ENCODE peak calls at places on chromosome 9, in five cellular contexts. Y is fibroblast of pulmonary artery, I is esophagus squamous epithelium, T is BJ, Q is foreskin fibroblast. P is an unnamed sample.

GRCh38 chr9:89008346-89009048 is 17.2 kb downstream of the S1PR3 start:
- DNase-seq in Y (no peak), I (no peak), T (no peak), Q (no peak), P (no peak)

GRCh38 chr9:86507119-86507731 is 153.0 kb upstream of the TUT7 start:
- DNase-seq in Y (no peak), I (no peak), T (no peak), Q (no peak), P (no peak)

GRCh38 chr9:77449177-77450092 is 198.7 kb downstream of the GNA14 start:
- DNase-seq in Y (peak), I (no peak), T (no peak), Q (no peak), P (peak)

GRCh38 chr9:1606253-1606652 is 408.9 kb upstream of the SMARCA2 start:
- DNase-seq in Y (no peak), I (no peak), T (no peak), Q (no peak), P (no peak)

GRCh38 chr9:133441571-133441970 is 18.2 kb upstream of the CACFD1 start:
- DNase-seq in Y (no peak), I (no peak), T (no peak), Q (no peak), P (no peak)

GRCh38 chr9:127520941-127521918 is 69.9 kb downstream of the LRSAM1 start:
- DNase-seq in Y (peak), I (no peak), T (no peak), Q (peak), P (peak)

GRCh38 chr9:36187414-36187813 is 3.3 kb upstream of the CLTA start:
- DNase-seq in Y (peak), I (no peak), T (no peak), Q (peak), P (peak)

GRCh38 chr9:122051401-122052346 is 41.4 kb downstream of the TTLL11 start:
- DNase-seq in Y (no peak), I (no peak), T (no peak), Q (peak), P (peak)

GRCh38 chr9:134830126-134830525 is 50.5 kb upstream of the FCN2 start:
- DNase-seq in Y (no peak), I (no peak), T (no peak), Q (no peak), P (no peak)

GRCh38 chr9:4604678-4605095 is 57.4 kb upstream of the PLPP6 start:
- DNase-seq in Y (peak), I (no peak), T (peak), Q (peak), P (peak)

GRCh38 chr9:3664044-3664443 is 138.2 kb upstream of the RFX3 start:
- DNase-seq in Y (peak), I (no peak), T (no peak), Q (no peak), P (no peak)

GRCh38 chr9:112188884-112189283 is 13.8 kb upstream of the SUSD1 start:
- DNase-seq in Y (no peak), I (no peak), T (no peak), Q (no peak), P (no peak)

GRCh38 chr9:88775037-88775471 is 216.2 kb upstream of the S1PR3 start:
- DNase-seq in Y (peak), I (no peak), T (peak), Q (peak), P (peak)

GRCh38 chr9:4890242-4890641 is 94.8 kb upstream of the JAK2 start:
- DNase-seq in Y (no peak), I (no peak), T (no peak), Q (no peak), P (no peak)

GRCh38 chr9:123364241-123364824 is 8.3 kb downstream of the CRB2 start:
- DNase-seq in Y (peak), I (no peak), T (no peak), Q (no peak), P (no peak)

GRCh38 chr9:95341262-95342011 is 23.9 kb upstream of the FANCC start:
- DNase-seq in Y (peak), I (no peak), T (no peak), Q (peak), P (peak)

GRCh38 chr9:132243156-132244074 is 81.6 kb downstream of the NTNG2 start:
- DNase-seq in Y (no peak), I (no peak), T (no peak), Q (no peak), P (no peak)
- H3K4me3 ChIP-seq in Y (no peak), I (no peak), T (no peak), Q (no peak), P (no peak)

GRCh38 chr9:136950656-136951030 is 1.4 kb upstream of the LCN12 start:
- DNase-seq in Y (no peak), I (no peak), T (no peak), Q (no peak), P (no peak)
- H3K4me3 ChIP-seq in Y (no peak), I (peak), T (peak), Q (peak), P (peak)

DNA sequence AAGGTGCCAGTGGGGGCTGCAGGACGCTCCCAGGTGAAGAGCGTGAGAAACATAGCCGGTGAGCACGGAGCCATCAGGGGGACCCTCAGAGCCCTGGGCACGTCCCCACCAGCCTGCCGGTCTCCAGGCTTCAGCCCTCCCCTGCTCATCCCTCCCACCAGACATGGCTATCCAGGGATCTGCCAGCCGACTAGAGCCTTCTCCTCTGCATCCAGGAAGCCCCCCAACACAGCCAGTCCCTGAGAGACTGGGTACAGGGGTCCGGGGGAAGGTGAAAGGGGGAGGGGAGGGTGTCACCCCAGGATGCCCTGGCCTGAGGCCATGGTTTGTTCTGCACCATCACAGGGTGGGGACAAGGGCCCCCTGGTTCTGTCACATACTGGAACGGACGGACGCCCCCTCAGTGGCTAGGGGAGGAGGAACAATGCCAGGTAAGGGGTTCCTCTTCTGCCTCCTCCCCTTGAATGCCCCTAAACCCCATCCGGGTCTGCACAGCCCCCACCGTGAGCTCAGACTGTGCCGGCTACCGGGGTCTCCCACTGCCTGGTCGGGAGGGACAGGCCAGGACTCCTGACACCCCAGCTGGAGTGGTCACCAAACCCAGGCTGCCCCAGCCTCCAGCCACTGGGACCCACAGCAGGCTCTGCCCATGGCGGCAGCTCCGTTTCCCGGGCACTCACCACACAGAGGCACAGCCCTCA is 34.3 kb downstream of the NACC2 start:
- DNase-seq in Y (no peak), I (no peak), T (no peak), Q (no peak), P (no peak)
- H3K4me3 ChIP-seq in Y (no peak), I (no peak), T (no peak), Q (no peak), P (no peak)

DNA sequence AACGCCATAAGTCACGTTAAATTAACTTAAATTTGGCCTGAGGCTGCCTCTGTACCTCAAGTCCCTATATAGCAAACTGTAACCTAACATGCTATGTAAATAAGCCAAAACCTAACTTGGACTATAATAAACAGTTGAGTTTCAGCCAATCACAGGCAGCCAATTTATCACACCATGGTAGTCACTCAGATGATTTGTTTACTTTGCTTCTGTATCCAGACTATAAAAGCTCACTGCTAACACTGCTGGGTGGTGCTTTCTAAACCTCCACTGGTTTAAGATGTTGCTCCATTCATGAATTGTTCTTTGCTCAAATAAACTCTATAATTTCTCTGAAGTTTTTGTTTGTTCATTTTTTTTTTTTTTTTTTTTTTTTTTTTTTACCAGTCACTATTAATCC is 62.8 kb downstream of the TRPM3 start:
- DNase-seq in Y (no peak), I (no peak), T (no peak), Q (no peak), P (no peak)
- H3K4me3 ChIP-seq in Y (no peak), I (no peak), T (no peak), Q (no peak), P (no peak)

GRCh38 chr9:125634040-125634717 is 72.8 kb downstream of the MAPKAP1 start:
- DNase-seq in Y (peak), I (no peak), T (no peak), Q (no peak), P (no peak)
- H3K4me3 ChIP-seq in Y (no peak), I (no peak), T (no peak), Q (no peak), P (no peak)

GRCh38 chr9:113352006-113352405 is 2.7 kb downstream of the BSPRY start:
- DNase-seq in Y (no peak), I (no peak), T (no peak), Q (no peak), P (no peak)

GRCh38 chr9:113350937-113351336 is 1.6 kb downstream of the BSPRY start:
- DNase-seq in Y (no peak), I (no peak), T (no peak), Q (no peak), P (no peak)

GRCh38 chr9:113349434-113350337 is at the start of gene BSPRY:
- DNase-seq in Y (no peak), I (no peak), T (no peak), Q (no peak), P (no peak)

GRCh38 chr9:113349044-113349433 is 302 bp upstream of the BSPRY start:
- DNase-seq in Y (no peak), I (no peak), T (no peak), Q (no peak), P (no peak)

DNA sequence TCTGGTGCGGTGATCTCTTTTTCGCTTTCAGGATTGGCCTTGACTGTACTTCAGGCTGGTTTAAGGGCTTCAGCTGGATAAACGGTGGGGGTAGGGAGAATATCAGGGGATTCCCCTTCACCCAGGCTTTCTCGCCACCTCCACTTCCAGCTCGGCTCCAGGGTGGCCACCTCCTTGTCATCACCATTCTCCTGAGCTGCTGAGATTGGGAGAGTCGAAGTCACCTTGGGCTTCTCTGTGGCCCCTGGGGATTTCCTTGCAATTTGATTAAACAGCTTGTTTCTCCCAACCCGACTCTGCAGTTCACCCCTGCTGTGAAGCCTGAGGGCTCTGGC is 964 bp downstream of the BSPRY start:
- DNase-seq in Y (no peak), I (no peak), T (no peak), Q (no peak), P (no peak)
- H3K4me3 ChIP-seq in Y (no peak), I (peak), T (no peak), Q (no peak), P (no peak)

GRCh38 chr9:107270082-107270481 is 13.0 kb upstream of the RAD23B start:
- DNase-seq in Y (no peak), I (no peak), T (no peak), Q (no peak), P (no peak)
- H3K4me3 ChIP-seq in Y (no peak), I (no peak), T (no peak), Q (no peak), P (no peak)

GRCh38 chr9:13446261-13446660 is 166.8 kb upstream of the MPDZ start:
- DNase-seq in Y (no peak), I (no peak), T (no peak), Q (no peak), P (no peak)

GRCh38 chr9:13445123-13445522 is 165.6 kb upstream of the MPDZ start:
- DNase-seq in Y (peak), I (no peak), T (no peak), Q (no peak), P (peak)

GRCh38 chr9:13446935-13447334 is 167.4 kb upstream of the MPDZ start:
- DNase-seq in Y (peak), I (no peak), T (no peak), Q (no peak), P (no peak)

GRCh38 chr9:13448482-13448881 is 169.0 kb upstream of the MPDZ start:
- DNase-seq in Y (no peak), I (no peak), T (no peak), Q (no peak), P (no peak)

GRCh38 chr9:13447551-13448422 is 168.3 kb upstream of the MPDZ start:
- DNase-seq in Y (peak), I (no peak), T (no peak), Q (no peak), P (no peak)
- H3K4me3 ChIP-seq in Y (no peak), I (no peak), T (no peak), Q (no peak), P (no peak)

DNA sequence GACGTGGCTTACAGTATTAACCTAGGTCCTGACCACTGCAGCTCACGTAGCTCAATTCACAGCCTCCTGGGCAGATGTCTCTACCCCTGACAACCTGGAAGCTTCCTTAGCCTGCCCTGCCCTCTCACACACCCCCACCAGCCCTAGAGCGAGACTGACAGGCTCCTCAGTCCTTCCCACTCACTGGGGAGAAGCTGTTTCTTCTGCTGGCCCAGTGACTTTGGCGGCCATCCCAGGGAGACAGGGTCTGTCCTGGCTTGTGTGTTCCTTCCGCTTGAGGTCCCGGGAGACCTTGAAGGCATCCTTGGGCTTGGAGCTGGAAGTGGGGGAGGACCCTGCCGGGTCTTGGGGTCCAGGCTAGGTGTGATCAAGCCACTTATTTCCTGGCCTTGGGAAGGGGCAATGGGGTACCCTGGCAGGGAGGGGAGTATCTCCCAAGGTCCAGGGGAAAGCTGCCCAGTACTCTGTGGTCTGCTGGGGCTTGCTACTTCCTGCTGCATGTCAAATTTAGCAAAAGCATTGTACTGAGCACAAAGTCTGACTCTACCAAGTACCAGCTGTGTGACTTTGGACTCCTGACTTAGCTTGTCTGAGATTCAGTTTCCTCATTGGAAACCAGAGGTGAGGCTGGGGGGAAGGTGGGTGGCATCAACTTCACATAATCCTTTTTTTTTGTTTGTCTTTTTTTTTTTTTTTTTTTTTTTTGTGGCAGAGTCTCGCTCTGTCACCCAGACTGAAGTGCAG is 1.9 kb downstream of the MIGA2 start:
- DNase-seq in Y (peak), I (no peak), T (no peak), Q (no peak), P (no peak)
- H3K4me3 ChIP-seq in Y (peak), I (peak), T (no peak), Q (no peak), P (no peak)